ENCODE peak calls at places on chromosomes 12 and 14, in eight cellular contexts. One of them, this sample, is unnamed.

GRCh38 chr14:64878775-64879634 is 702 bp downstream of the SPTB start:
- DNase-seq in endothelial cell: peak; percentile 31
- DNase-seq in posterior cingulate gyrus: peak; percentile 11
- DNase-seq in kidney glomerular epithelial cell: no peak
- DNase-seq in frontal cortex: no peak
- DNase-seq in MCF 10A: no peak
- DNase-seq in MV-4-11: no peak
- DNase-seq in adipocyte: peak; percentile 9
- DNase-seq in this sample: peak; percentile 2

GRCh38 chr14:87483651-87484260 is 509.2 kb downstream of the GALC start:
- DNase-seq in endothelial cell: no peak
- DNase-seq in adipocyte: no peak
- DNase-seq in MV-4-11: no peak
- DNase-seq in kidney glomerular epithelial cell: peak; percentile 88
- DNase-seq in MCF 10A: peak; percentile 44
- DNase-seq in posterior cingulate gyrus: no peak
- DNase-seq in frontal cortex: no peak
- DNase-seq in this sample: peak; percentile 16

GRCh38 chr12:68855111-68855510 is 47.1 kb downstream of the MDM2 start:
- DNase-seq in endothelial cell: no peak
- DNase-seq in kidney glomerular epithelial cell: no peak
- DNase-seq in posterior cingulate gyrus: no peak
- DNase-seq in frontal cortex: no peak
- DNase-seq in adipocyte: no peak
- DNase-seq in MCF 10A: no peak
- DNase-seq in MV-4-11: no peak
- DNase-seq in this sample: no peak

GRCh38 chr12:13187399-13187798 is 9.1 kb upstream of the EMP1 start:
- DNase-seq in MV-4-11: no peak
- DNase-seq in MCF 10A: peak; percentile 73
- DNase-seq in adipocyte: peak; percentile 33
- DNase-seq in kidney glomerular epithelial cell: peak; percentile 30
- DNase-seq in posterior cingulate gyrus: no peak
- DNase-seq in frontal cortex: no peak
- DNase-seq in endothelial cell: no peak
- DNase-seq in this sample: no peak

GRCh38 chr12:72836184-72836583 is 564.0 kb downstream of the TRHDE start:
- DNase-seq in frontal cortex: no peak
- DNase-seq in adipocyte: no peak
- DNase-seq in endothelial cell: no peak
- DNase-seq in kidney glomerular epithelial cell: no peak
- DNase-seq in MV-4-11: no peak
- DNase-seq in MCF 10A: no peak
- DNase-seq in posterior cingulate gyrus: no peak
- DNase-seq in this sample: no peak

GRCh38 chr14:32076278-32077080 is 625 bp upstream of the ARHGAP5 start:
- DNase-seq in endothelial cell: peak; percentile 96
- DNase-seq in kidney glomerular epithelial cell: peak; percentile 99
- DNase-seq in MCF 10A: peak; percentile 97
- DNase-seq in adipocyte: peak; percentile 99
- DNase-seq in MV-4-11: peak; percentile 36
- DNase-seq in posterior cingulate gyrus: peak; percentile 92
- DNase-seq in frontal cortex: peak; percentile 87
- DNase-seq in this sample: peak; percentile 95

GRCh38 chr12:54378791-54379400 is 5.6 kb downstream of the ZNF385A start:
- DNase-seq in frontal cortex: peak; percentile 82
- DNase-seq in endothelial cell: peak; percentile 69
- DNase-seq in posterior cingulate gyrus: no peak
- DNase-seq in MCF 10A: peak; percentile 52
- DNase-seq in adipocyte: peak; percentile 82
- DNase-seq in kidney glomerular epithelial cell: no peak
- DNase-seq in MV-4-11: no peak
- DNase-seq in this sample: peak; percentile 74

GRCh38 chr12:9707864-9708808 is 24.8 kb downstream of the CLECL1 start:
- DNase-seq in posterior cingulate gyrus: no peak
- DNase-seq in endothelial cell: peak; percentile 48
- DNase-seq in MV-4-11: peak; percentile 71
- DNase-seq in adipocyte: peak; percentile 85
- DNase-seq in kidney glomerular epithelial cell: peak; percentile 40
- DNase-seq in MCF 10A: peak; percentile 67
- DNase-seq in frontal cortex: peak; percentile 18
- DNase-seq in this sample: peak; percentile 19

GRCh38 chr12:64660237-64661018 is 50.1 kb downstream of the RASSF3 start:
- DNase-seq in posterior cingulate gyrus: no peak
- DNase-seq in endothelial cell: no peak
- DNase-seq in adipocyte: no peak
- DNase-seq in kidney glomerular epithelial cell: no peak
- DNase-seq in MCF 10A: no peak
- DNase-seq in frontal cortex: no peak
- DNase-seq in MV-4-11: no peak
- DNase-seq in this sample: no peak

GRCh38 chr12:47304161-47304560 is 224.4 kb upstream of the AMIGO2 start:
- DNase-seq in MV-4-11: no peak
- DNase-seq in adipocyte: no peak
- DNase-seq in MCF 10A: peak; percentile 52
- DNase-seq in endothelial cell: no peak
- DNase-seq in frontal cortex: no peak
- DNase-seq in posterior cingulate gyrus: no peak
- DNase-seq in kidney glomerular epithelial cell: no peak
- DNase-seq in this sample: no peak

GRCh38 chr14:52063107-52063506 is 5.8 kb downstream of the NID2 start:
- DNase-seq in MCF 10A: no peak
- DNase-seq in kidney glomerular epithelial cell: no peak
- DNase-seq in endothelial cell: no peak
- DNase-seq in frontal cortex: no peak
- DNase-seq in posterior cingulate gyrus: no peak
- DNase-seq in adipocyte: peak; percentile 40
- DNase-seq in MV-4-11: no peak
- DNase-seq in this sample: no peak

GRCh38 chr12:41932470-41932991 is 212.1 kb downstream of the GXYLT1 start:
- DNase-seq in frontal cortex: peak; percentile 70
- DNase-seq in endothelial cell: peak; percentile 75
- DNase-seq in adipocyte: no peak
- DNase-seq in MCF 10A: no peak
- DNase-seq in kidney glomerular epithelial cell: no peak
- DNase-seq in MV-4-11: peak; percentile 82
- DNase-seq in posterior cingulate gyrus: peak; percentile 37
- DNase-seq in this sample: peak; percentile 47

GRCh38 chr12:105083551-105084105 is 630 bp downstream of the ALDH1L2 start:
- DNase-seq in adipocyte: peak; percentile 93
- DNase-seq in MCF 10A: peak; percentile 83
- DNase-seq in endothelial cell: no peak
- DNase-seq in frontal cortex: peak; percentile 12
- DNase-seq in MV-4-11: peak; percentile 79
- DNase-seq in kidney glomerular epithelial cell: no peak
- DNase-seq in posterior cingulate gyrus: peak; percentile 58
- DNase-seq in this sample: peak; percentile 24

GRCh38 chr14:68762944-68763831 is 29.7 kb downstream of the ZFP36L1 start:
- DNase-seq in kidney glomerular epithelial cell: peak; percentile 79
- DNase-seq in endothelial cell: peak; percentile 51
- DNase-seq in MV-4-11: no peak
- DNase-seq in posterior cingulate gyrus: no peak
- DNase-seq in MCF 10A: no peak
- DNase-seq in adipocyte: peak; percentile 46
- DNase-seq in frontal cortex: peak; percentile 33
- DNase-seq in this sample: peak; percentile 27

GRCh38 chr12:103676863-103677262 is 89.8 kb downstream of the STAB2 start:
- DNase-seq in kidney glomerular epithelial cell: no peak
- DNase-seq in endothelial cell: no peak
- DNase-seq in posterior cingulate gyrus: no peak
- DNase-seq in frontal cortex: no peak
- DNase-seq in MV-4-11: no peak
- DNase-seq in MCF 10A: no peak
- DNase-seq in adipocyte: no peak
- DNase-seq in this sample: no peak

GRCh38 chr12:48414046-48414445 is 58.3 kb upstream of the ANP32D start:
- DNase-seq in MV-4-11: no peak
- DNase-seq in endothelial cell: no peak
- DNase-seq in frontal cortex: peak; percentile 36
- DNase-seq in posterior cingulate gyrus: no peak
- DNase-seq in MCF 10A: no peak
- DNase-seq in kidney glomerular epithelial cell: no peak
- DNase-seq in adipocyte: no peak
- DNase-seq in this sample: no peak

GRCh38 chr14:103905861-103906456 is 22.3 kb upstream of the TDRD9 start:
- DNase-seq in kidney glomerular epithelial cell: no peak
- DNase-seq in frontal cortex: no peak
- DNase-seq in posterior cingulate gyrus: no peak
- DNase-seq in endothelial cell: peak; percentile 55
- DNase-seq in MV-4-11: peak; percentile 14
- DNase-seq in MCF 10A: no peak
- DNase-seq in adipocyte: no peak
- DNase-seq in this sample: no peak

GRCh38 chr12:29389295-29389919 is 8.4 kb upstream of the ERGIC2 start:
- DNase-seq in endothelial cell: no peak
- DNase-seq in posterior cingulate gyrus: no peak
- DNase-seq in kidney glomerular epithelial cell: no peak
- DNase-seq in adipocyte: no peak
- DNase-seq in frontal cortex: no peak
- DNase-seq in MV-4-11: no peak
- DNase-seq in MCF 10A: no peak
- DNase-seq in this sample: no peak

GRCh38 chr14:44778562-44778961 is 183.2 kb downstream of the KLHL28 start:
- DNase-seq in MCF 10A: no peak
- DNase-seq in MV-4-11: peak; percentile 82
- DNase-seq in frontal cortex: no peak
- DNase-seq in posterior cingulate gyrus: no peak
- DNase-seq in endothelial cell: no peak
- DNase-seq in kidney glomerular epithelial cell: peak; percentile 52
- DNase-seq in adipocyte: no peak
- DNase-seq in this sample: peak; percentile 1

GRCh38 chr12:2691001-2691339 is 103.8 kb upstream of the FKBP4 start:
- DNase-seq in MV-4-11: no peak
- DNase-seq in frontal cortex: no peak
- DNase-seq in kidney glomerular epithelial cell: no peak
- DNase-seq in MCF 10A: no peak
- DNase-seq in posterior cingulate gyrus: no peak
- DNase-seq in endothelial cell: peak; percentile 47
- DNase-seq in adipocyte: no peak
- DNase-seq in this sample: no peak

GRCh38 chr12:42283739-42284138 is 42.2 kb downstream of the ZCRB1 start:
- DNase-seq in posterior cingulate gyrus: no peak
- DNase-seq in frontal cortex: no peak
- DNase-seq in endothelial cell: no peak
- DNase-seq in MCF 10A: no peak
- DNase-seq in MV-4-11: peak; percentile 50
- DNase-seq in adipocyte: no peak
- DNase-seq in kidney glomerular epithelial cell: no peak
- DNase-seq in this sample: no peak